ENCODE peak calls at places on chromosomes 12 and 14, in eight cellular contexts. M is EH; K is activated T-helper 1 cell treated with Interleukin-2 at 50 U/mL for 16 hours; J is kidney; P is effector CD4-positive, alpha-beta T cell; V is putamen; N is GM20000; A is stimulated activated CD8-positive, alpha-beta memory T cell treated with anti-CD3 and anti-CD28 coated beads, Interleukin-4, amount 100 ng/mL, for 1 hour. X is an unnamed sample.

GRCh38 chr12:46442723-46443122 is 70.2 kb upstream of the SLC38A2 start:
- DNase-seq in V (no peak), K (no peak), N (no peak), P (no peak), J (no peak), M (no peak), A (no peak), X (no peak)

GRCh38 chr12:76890407-76891143 is 11.8 kb upstream of the CSRP2 start:
- DNase-seq in N (no peak), K (no peak), J (no peak), A (no peak), P (no peak), V (no peak), M (no peak), X (no peak)

GRCh38 chr12:57299514-57300016 is 48.6 kb upstream of the STAC3 start:
- DNase-seq in A (no peak), J (no peak), V (no peak), K (no peak), P (no peak), N (no peak), M (peak), X (no peak)

GRCh38 chr14:93648440-93649168 is 139.7 kb downstream of the PRIMA1 start:
- DNase-seq in N (peak), M (no peak), A (no peak), P (no peak), J (no peak), K (no peak), V (no peak), X (no peak)

GRCh38 chr12:54388214-54389138 is 3.9 kb upstream of the ZNF385A start:
- DNase-seq in V (no peak), J (no peak), K (no peak), A (no peak), N (no peak), M (no peak), P (no peak), X (no peak)

GRCh38 chr12:39777465-39777864 is 157.9 kb upstream of the ABCD2 start:
- DNase-seq in N (no peak), V (no peak), J (no peak), M (no peak), P (no peak), K (no peak), A (no peak), X (no peak)

GRCh38 chr14:61420326-61420725 is 98.9 kb downstream of the PRKCH start:
- DNase-seq in P (peak), M (no peak), N (no peak), A (no peak), K (peak), V (no peak), J (no peak), X (no peak)

GRCh38 chr12:109863961-109864712 is 16.2 kb downstream of the GLTP start:
- DNase-seq in M (peak), J (no peak), A (no peak), V (peak), K (no peak), P (no peak), N (no peak), X (no peak)

GRCh38 chr12:100752841-100753240 is 41.7 kb upstream of the ANO4 start:
- DNase-seq in A (no peak), M (peak), K (no peak), V (no peak), J (no peak), P (no peak), N (no peak), X (no peak)

GRCh38 chr12:81729781-81730180 is 29.4 kb downstream of the PPFIA2 start:
- DNase-seq in K (no peak), N (no peak), M (no peak), J (no peak), V (no peak), P (no peak), A (no peak), X (no peak)

GRCh38 chr14:87896393-87897380 is 96.3 kb downstream of the GALC start:
- DNase-seq in A (no peak), M (peak), J (no peak), N (peak), K (no peak), V (peak), P (no peak), X (no peak)

GRCh38 chr14:52111583-52111982 is 42.7 kb upstream of the NID2 start:
- DNase-seq in J (no peak), A (no peak), K (no peak), N (no peak), P (no peak), V (no peak), M (peak), X (no peak)

GRCh38 chr12:104602426-104602825 is 145.7 kb downstream of the CHST11 start:
- DNase-seq in J (no peak), V (no peak), A (no peak), M (no peak), P (no peak), N (no peak), K (no peak), X (no peak)

GRCh38 chr14:100533647-100534485 is 53.4 kb downstream of the BEGAIN start:
- DNase-seq in P (no peak), V (peak), J (peak), M (no peak), N (peak), K (no peak), A (no peak), X (no peak)

GRCh38 chr14:29627141-29627540 is 300.5 kb downstream of the PRKD1 start:
- DNase-seq in V (peak), N (no peak), M (peak), A (no peak), J (no peak), P (no peak), K (no peak), X (no peak)

GRCh38 chr12:70258605-70259403 is 15.6 kb downstream of the CNOT2 start:
- DNase-seq in M (peak), A (no peak), N (no peak), J (no peak), V (no peak), P (no peak), K (no peak), X (no peak)

GRCh38 chr12:89636776-89637160 is 71.9 kb downstream of the ATP2B1 start:
- DNase-seq in K (no peak), N (no peak), P (no peak), J (no peak), M (peak), V (no peak), A (no peak), X (no peak)

GRCh38 chr14:23154876-23155587 is 28.4 kb downstream of the SLC7A8 start:
- DNase-seq in P (no peak), A (no peak), K (no peak), N (no peak), M (peak), J (peak), V (peak), X (no peak)

GRCh38 chr12:46493352-46494209 is 121.0 kb upstream of the SLC38A2 start:
- DNase-seq in K (no peak), A (no peak), P (no peak), N (no peak), M (no peak), J (no peak), V (no peak), X (no peak)

GRCh38 chr14:39109893-39110715 is 4.0 kb upstream of the GEMIN2 start:
- DNase-seq in V (no peak), M (no peak), P (no peak), A (no peak), K (no peak), J (no peak), N (peak), X (no peak)

GRCh38 chr12:40634431-40635131 is 57.7 kb upstream of the CNTN1 start:
- DNase-seq in M (no peak), K (no peak), P (no peak), A (no peak), N (no peak), J (no peak), V (no peak), X (no peak)

GRCh38 chr12:30546121-30546520 is 149.5 kb downstream of the IPO8 start:
- DNase-seq in M (no peak), N (no peak), V (no peak), J (peak), P (no peak), K (no peak), A (no peak), X (no peak)

GRCh38 chr12:52222692-52223091 is 10.4 kb upstream of the KRT7 start:
- DNase-seq in M (no peak), V (no peak), A (no peak), K (no peak), P (no peak), N (no peak), J (peak), X (no peak)

GRCh38 chr12:3680919-3681594 is 71.9 kb downstream of the CRACR2A start:
- DNase-seq in P (no peak), J (no peak), V (no peak), A (no peak), K (no peak), M (peak), N (no peak), X (no peak)

GRCh38 chr12:43742106-43742505 is 16.5 kb downstream of the PUS7L start:
- DNase-seq in V (no peak), M (peak), J (no peak), P (no peak), K (no peak), A (no peak), N (no peak), X (no peak)

GRCh38 chr14:76918176-76918750 is 92.1 kb downstream of the LRRC74A start:
- DNase-seq in P (no peak), A (no peak), J (peak), V (peak), N (no peak), M (peak), K (no peak), X (no peak)

GRCh38 chr12:4041191-4041885 is 168.1 kb upstream of the PARP11 start:
- DNase-seq in M (no peak), P (no peak), V (no peak), A (no peak), N (no peak), K (no peak), J (no peak), X (no peak)

GRCh38 chr14:31560759-31561154 is 447 bp upstream of the NUBPL start:
- DNase-seq in V (no peak), P (no peak), A (no peak), M (no peak), K (no peak), N (no peak), J (no peak), X (no peak)

GRCh38 chr14:69137456-69138188 is 15.3 kb downstream of the DCAF5 start:
- DNase-seq in P (no peak), V (no peak), K (no peak), M (peak), A (no peak), J (no peak), N (no peak), X (no peak)

GRCh38 chr12:779745-780734 is 27.7 kb downstream of the WNK1 start:
- DNase-seq in A (no peak), M (peak), N (no peak), P (no peak), J (no peak), V (no peak), K (no peak), X (no peak)

GRCh38 chr12:116320839-116321238 is 43.3 kb upstream of the MED13L start:
- DNase-seq in A (no peak), M (peak), P (no peak), K (no peak), J (no peak), V (no peak), N (no peak), X (no peak)

GRCh38 chr14:60817113-60817512 is 82.6 kb downstream of the MNAT1 start:
- DNase-seq in J (no peak), V (no peak), P (no peak), M (no peak), A (no peak), N (no peak), K (no peak), X (no peak)

GRCh38 chr12:19058235-19059021 is 71.1 kb upstream of the PLEKHA5 start:
- DNase-seq in A (no peak), N (no peak), K (no peak), M (no peak), V (no peak), J (no peak), P (no peak), X (no peak)

GRCh38 chr12:60148109-60148508 is 552.3 kb downstream of the SLC16A7 start:
- DNase-seq in M (peak), V (no peak), K (no peak), N (no peak), P (no peak), A (no peak), J (no peak), X (no peak)

GRCh38 chr14:69518341-69519101 is 34.0 kb downstream of the PLEKHD1 start:
- DNase-seq in P (no peak), N (no peak), V (no peak), K (no peak), M (peak), J (no peak), A (no peak), X (no peak)

GRCh38 chr12:18332173-18332572 is 70.9 kb downstream of the PIK3C2G start:
- DNase-seq in N (no peak), P (no peak), V (no peak), J (no peak), K (no peak), M (no peak), A (no peak), X (no peak)